ENCODE peak calls at places on chromosomes 6 and 20, in nine cellular contexts. W, S, P, E, K, H, I, B and U are unnamed samples.

GRCh38 chr20:56420940-56421688 is 9.1 kb downstream of the CASS4 start:
- DNase-seq in E (no peak), S (no peak), P (no peak), B (no peak), H (no peak), I (no peak), K (no peak), W (no peak), U (no peak)

GRCh38 chr6:165571721-165572132 is 91.3 kb downstream of the PDE10A start:
- DNase-seq in S (no peak), B (no peak), W (no peak), E (no peak), P (no peak), H (no peak), I (no peak), K (no peak), U (no peak)

GRCh38 chr6:158047120-158047518 is 65.5 kb downstream of the SYNJ2 start:
- DNase-seq in K (no peak), E (no peak), H (no peak), W (no peak), I (no peak), S (no peak), P (peak), B (no peak), U (no peak)

GRCh38 chr20:62918830-62919229 is 7.5 kb downstream of the DIDO1 start:
- DNase-seq in I (no peak), K (no peak), B (no peak), P (no peak), S (no peak), E (no peak), W (no peak), H (peak), U (no peak)

GRCh38 chr20:36173451-36173933 is 19.0 kb downstream of the EPB41L1 start:
- DNase-seq in S (peak), W (no peak), E (no peak), H (no peak), P (peak), K (peak), B (peak), I (no peak), U (peak)

GRCh38 chr6:115610646-115611045 is 450.0 kb downstream of the FRK start:
- DNase-seq in P (no peak), I (no peak), K (no peak), S (no peak), B (no peak), W (no peak), E (no peak), H (no peak), U (no peak)

GRCh38 chr6:121437861-121438651 is 2.6 kb downstream of the GJA1 start:
- DNase-seq in E (peak), S (no peak), I (no peak), K (no peak), B (peak), P (no peak), W (no peak), H (no peak), U (no peak)

GRCh38 chr20:43681468-43681942 is 14.6 kb downstream of the MYBL2 start:
- DNase-seq in W (peak), E (no peak), P (no peak), K (no peak), B (no peak), I (no peak), S (peak), H (no peak), U (peak)

GRCh38 chr6:4801491-4802118 is 25.4 kb downstream of the CDYL start:
- DNase-seq in E (no peak), P (no peak), H (no peak), S (no peak), K (no peak), B (no peak), I (no peak), W (no peak), U (no peak)

GRCh38 chr6:160679402-160679769 is 15.3 kb upstream of the LPA start:
- DNase-seq in B (peak), H (no peak), S (no peak), I (no peak), E (no peak), P (no peak), K (peak), W (no peak), U (peak)

GRCh38 chr20:32917191-32917950 is 58.6 kb downstream of the EFCAB8 start:
- DNase-seq in E (no peak), B (no peak), W (no peak), H (no peak), I (no peak), K (no peak), S (no peak), P (no peak), U (no peak)

GRCh38 chr20:49548371-49548947 is 19.5 kb downstream of the PTGIS start:
- DNase-seq in I (no peak), H (no peak), B (no peak), W (no peak), S (no peak), E (no peak), K (no peak), P (no peak), U (no peak)

GRCh38 chr6:36113049-36113448 is 17.3 kb upstream of the MAPK13 start:
- DNase-seq in H (no peak), B (no peak), E (no peak), K (no peak), S (no peak), I (no peak), W (no peak), P (no peak), U (no peak)

GRCh38 chr6:116633685-116634084 is 17.4 kb downstream of the RSPH4A start:
- DNase-seq in K (no peak), P (no peak), B (peak), W (no peak), S (no peak), E (peak), I (no peak), H (no peak), U (no peak)

GRCh38 chr6:44092312-44092884 is 34.9 kb downstream of the MRPL14 start:
- DNase-seq in P (no peak), I (no peak), W (no peak), S (no peak), E (no peak), H (no peak), K (no peak), B (no peak), U (no peak)

GRCh38 chr6:37173573-37174195 is 3.7 kb downstream of the PIM1 start:
- DNase-seq in H (no peak), S (peak), W (no peak), E (no peak), P (no peak), I (no peak), K (no peak), B (no peak), U (no peak)

GRCh38 chr6:97282238-97282725 is 734 bp downstream of the MMS22L start:
- DNase-seq in K (no peak), H (no peak), B (no peak), P (no peak), E (no peak), I (no peak), S (no peak), W (no peak), U (no peak)

GRCh38 chr6:38326837-38327236 is 312.9 kb downstream of the BTBD9 start:
- DNase-seq in K (no peak), H (no peak), W (no peak), I (no peak), E (no peak), S (no peak), B (no peak), P (no peak), U (no peak)

GRCh38 chr6:42898891-42899361 is 16.9 kb upstream of the PTCRA start:
- DNase-seq in W (no peak), B (peak), I (no peak), S (no peak), P (peak), H (peak), K (peak), E (peak), U (peak)

DNA sequence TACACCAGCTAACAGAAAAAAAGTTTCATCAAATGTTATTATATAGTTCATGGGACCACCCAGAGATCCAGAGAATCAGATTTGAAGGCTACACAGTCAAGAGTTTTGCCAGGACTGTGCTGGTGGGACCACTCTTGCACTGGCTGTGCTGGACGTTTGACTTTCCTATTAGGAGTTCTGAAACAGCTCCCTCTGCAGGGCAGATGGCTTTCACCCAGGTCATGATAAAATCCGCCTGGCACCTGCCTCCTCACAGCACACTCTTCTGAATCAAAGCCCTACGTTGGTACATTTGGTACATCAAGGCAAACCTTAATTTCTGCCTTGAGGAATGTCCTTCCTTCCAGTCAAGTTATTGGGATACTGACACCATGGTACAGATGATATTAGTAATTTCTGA is 302.1 kb downstream of the ZNF217 start:
- DNase-seq in B (peak), K (peak), E (no peak), H (no peak), I (no peak), S (no peak), W (no peak), P (no peak), U (peak)
- TF ChIP-seq CTCF in B (peak), K (peak), E (no peak), H (no peak), I (no peak), S (no peak), W (no peak), P (peak), U (peak)

DNA sequence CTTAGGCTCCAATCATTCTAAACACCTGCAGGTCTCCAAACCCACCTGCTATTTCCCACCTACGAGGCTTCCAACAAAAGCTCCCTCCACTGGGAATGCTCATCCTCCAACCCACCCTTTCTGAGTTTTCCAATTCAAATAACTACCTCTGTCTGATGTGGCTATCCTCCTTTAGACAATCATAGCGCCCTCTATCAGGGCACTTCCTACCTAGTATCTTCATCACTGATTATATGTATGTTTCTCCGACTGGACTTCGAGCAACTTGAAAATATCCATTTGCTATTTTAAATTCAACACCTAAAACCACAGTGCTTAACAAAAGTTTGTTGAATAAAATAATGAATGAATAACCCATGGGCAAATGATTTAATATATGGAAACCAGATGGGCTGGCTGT is 41.3 kb downstream of the MTFR2 start:
- DNase-seq in I (no peak), E (no peak), P (no peak), H (no peak), B (no peak), K (no peak), S (no peak), W (no peak), U (no peak)
- TF ChIP-seq CTCF in I (no peak), E (no peak), P (no peak), H (no peak), B (peak), K (no peak), S (no peak), W (no peak), U (no peak)

GRCh38 chr6:33607784-33608161 is 13.3 kb upstream of the ITPR3 start:
- DNase-seq in W (no peak), K (no peak), P (no peak), B (no peak), S (no peak), H (peak), I (no peak), E (peak), U (no peak)
- TF ChIP-seq CTCF in W (no peak), K (peak), P (peak), B (peak), S (no peak), H (no peak), I (peak), E (peak), U (no peak)

DNA sequence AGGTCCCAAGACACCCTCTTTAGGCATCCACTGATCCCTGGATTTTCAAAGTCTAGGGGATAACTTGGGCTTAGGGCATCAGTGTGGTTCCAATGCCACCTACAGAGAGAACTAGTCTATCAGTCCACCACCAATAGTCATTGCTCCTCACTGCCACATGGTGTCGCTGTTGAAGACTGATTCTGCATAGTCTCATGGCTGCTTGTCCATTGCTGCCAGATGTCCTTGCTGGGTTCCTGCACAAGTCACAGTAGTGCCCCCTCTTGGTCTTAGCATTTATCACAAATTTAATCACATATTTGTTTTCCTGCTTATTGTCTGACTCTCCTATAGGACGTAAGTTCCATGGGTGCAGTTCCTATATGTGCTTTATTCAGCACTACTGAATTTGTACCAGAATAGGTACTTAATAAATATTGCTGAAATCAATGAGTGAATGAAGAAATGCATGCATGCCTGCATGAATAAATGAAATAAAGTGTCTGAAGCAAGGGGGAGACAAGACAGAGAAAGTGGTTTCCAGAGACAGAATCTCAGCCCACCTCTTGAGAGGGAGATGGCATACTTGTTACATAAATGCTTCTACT is 45.9 kb upstream of the RALY start:
- DNase-seq in W (no peak), I (no peak), H (no peak), B (peak), S (no peak), P (no peak), E (peak), K (peak), U (peak)
- TF ChIP-seq CTCF in W (no peak), I (peak), H (no peak), B (peak), S (peak), P (peak), E (peak), K (peak), U (peak)

DNA sequence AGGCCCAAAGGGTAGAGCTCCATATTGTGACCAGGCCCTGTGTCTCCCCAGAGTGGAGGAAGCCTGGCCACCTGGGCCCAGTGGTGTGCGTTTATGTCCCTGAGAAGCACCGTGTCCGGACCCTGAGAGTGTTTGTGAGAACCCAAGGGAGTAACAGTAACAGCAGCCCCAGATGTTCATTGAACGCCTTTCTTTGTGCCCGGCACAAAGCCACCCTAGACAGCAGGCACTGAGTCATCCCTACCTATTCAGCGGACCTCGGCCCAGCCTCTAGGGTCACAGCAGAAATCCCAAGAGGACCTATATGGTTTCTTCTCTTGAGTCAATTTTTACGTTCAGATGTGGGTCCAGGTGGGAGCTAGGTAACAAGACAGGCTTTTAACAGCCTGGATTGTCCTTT is 24.5 kb downstream of the BCAS4 start:
- DNase-seq in B (no peak), I (no peak), H (no peak), P (no peak), K (no peak), S (no peak), W (peak), E (no peak), U (no peak)
- TF ChIP-seq CTCF in B (no peak), I (no peak), H (no peak), P (no peak), K (no peak), S (no peak), W (no peak), E (no peak), U (no peak)

GRCh38 chr6:55545791-55546190 is 33.2 kb downstream of the HMGCLL1 start:
- DNase-seq in H (no peak), K (no peak), I (no peak), B (no peak), P (no peak), W (no peak), S (no peak), E (no peak), U (no peak)
- TF ChIP-seq CTCF in H (no peak), K (no peak), I (no peak), B (no peak), P (no peak), W (no peak), S (no peak), E (no peak), U (no peak)

GRCh38 chr6:93932175-93932574 is 512.8 kb upstream of the EPHA7 start:
- DNase-seq in S (no peak), K (no peak), W (no peak), B (peak), E (no peak), H (no peak), P (no peak), I (no peak), U (no peak)
- TF ChIP-seq CTCF in S (no peak), K (no peak), W (no peak), B (peak), E (no peak), H (no peak), P (no peak), I (no peak), U (no peak)

GRCh38 chr6:79004239-79004638 is 73.8 kb downstream of the PHIP start:
- DNase-seq in W (no peak), H (no peak), I (no peak), B (no peak), S (no peak), K (no peak), E (no peak), P (no peak), U (no peak)
- TF ChIP-seq CTCF in W (no peak), H (no peak), I (no peak), B (no peak), S (no peak), K (no peak), E (no peak), P (no peak), U (no peak)

GRCh38 chr6:168045706-168046620 is 33.0 kb downstream of the FRMD1 start:
- DNase-seq in K (no peak), W (no peak), E (no peak), H (no peak), I (no peak), P (no peak), B (no peak), S (no peak), U (no peak)

GRCh38 chr6:168044521-168045130 is 34.4 kb downstream of the FRMD1 start:
- DNase-seq in K (no peak), P (no peak), W (no peak), I (no peak), B (no peak), H (no peak), S (no peak), E (no peak), U (no peak)

GRCh38 chr6:168046696-168047095 is 32.3 kb downstream of the FRMD1 start:
- DNase-seq in I (no peak), P (no peak), H (no peak), K (no peak), S (no peak), B (no peak), W (no peak), E (no peak), U (no peak)

GRCh38 chr6:168043848-168044415 is 35.1 kb downstream of the FRMD1 start:
- DNase-seq in E (no peak), P (no peak), B (no peak), S (no peak), W (no peak), K (no peak), H (no peak), I (no peak), U (no peak)

DNA sequence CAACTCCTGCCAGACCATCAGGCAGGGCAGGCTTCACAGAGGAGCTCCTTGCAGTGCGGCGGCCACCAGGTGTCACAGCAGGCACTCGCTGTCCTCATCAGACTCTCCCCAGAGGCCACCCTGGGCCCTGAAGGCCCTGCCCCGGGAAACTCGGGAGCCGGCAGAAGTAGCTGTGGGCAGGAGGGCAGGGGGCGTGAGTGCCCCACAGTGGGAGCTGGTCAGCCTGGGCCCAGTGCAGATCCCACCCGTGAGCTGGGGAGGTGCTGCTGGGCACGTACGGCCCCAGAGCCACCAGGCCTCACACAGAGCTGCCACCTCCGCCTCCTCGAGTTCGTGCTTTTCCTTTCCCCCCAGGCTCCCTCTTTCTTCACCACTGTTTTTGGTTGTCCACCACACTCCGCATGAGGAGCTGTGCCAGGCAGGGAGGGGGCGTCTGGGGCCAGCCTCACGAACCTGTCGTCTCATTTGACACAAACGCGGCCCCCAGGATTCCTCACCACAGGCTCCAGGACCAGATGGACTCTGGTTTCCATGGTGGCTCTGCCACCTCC is 33.8 kb downstream of the FRMD1 start:
- DNase-seq in H (no peak), E (no peak), S (no peak), B (peak), K (no peak), W (no peak), P (no peak), I (no peak), U (no peak)
- TF ChIP-seq CTCF in H (no peak), E (no peak), S (no peak), B (peak), K (no peak), W (no peak), P (peak), I (no peak), U (no peak)

GRCh38 chr20:20933559-20933958 is 172.6 kb downstream of the LINC00237 start:
- DNase-seq in I (no peak), K (no peak), H (no peak), B (no peak), S (no peak), W (no peak), E (no peak), P (no peak), U (no peak)
- TF ChIP-seq CTCF in I (no peak), K (no peak), H (no peak), B (no peak), S (no peak), W (no peak), E (no peak), P (no peak), U (no peak)